ENCODE peak calls at places on chromosomes 12 and 14, in eight cellular contexts. J is heart left ventricle, P is GM23338, G is NT2/D1, N is H7, U is endothelial cell of umbilical vein, H is adipocyte, B is GM06990. V is an unnamed sample.

GRCh38 chr12:58285551-58285950 is 344.2 kb downstream of the ATP23 start:
- DNase-seq in U (no peak), P (peak), G (peak), H (no peak), J (no peak), N (peak), B (no peak), V (no peak)

GRCh38 chr12:123083661-123084571 is 67.0 kb downstream of the PITPNM2 start:
- DNase-seq in H (no peak), P (no peak), B (peak), G (no peak), U (no peak), N (no peak), J (peak), V (no peak)

GRCh38 chr12:119843100-119843499 is 34.0 kb downstream of the CIT start:
- DNase-seq in H (no peak), U (no peak), P (no peak), B (no peak), N (no peak), J (no peak), G (no peak), V (peak)

GRCh38 chr12:92297405-92297804 is 151.8 kb upstream of the BTG1 start:
- DNase-seq in G (no peak), P (no peak), J (no peak), B (no peak), H (peak), N (no peak), U (no peak), V (no peak)

GRCh38 chr12:27083861-27084271 is 1.5 kb upstream of the C12orf71 start:
- DNase-seq in H (peak), B (no peak), U (no peak), G (peak), N (no peak), P (peak), J (no peak), V (peak)

GRCh38 chr12:14239935-14240872 is 125.3 kb upstream of the ATF7IP start:
- DNase-seq in P (peak), N (peak), J (no peak), B (peak), G (no peak), U (no peak), H (no peak), V (no peak)

GRCh38 chr14:103738706-103739451 is 23.3 kb downstream of the ZFYVE21 start:
- DNase-seq in B (no peak), G (no peak), P (no peak), H (no peak), J (no peak), U (no peak), N (peak), V (no peak)

GRCh38 chr12:109728921-109729836 is 15.6 kb downstream of the FAM222A start:
- DNase-seq in U (no peak), J (peak), P (no peak), B (no peak), G (no peak), N (no peak), H (no peak), V (no peak)

GRCh38 chr12:41709012-41709411 is 435.7 kb downstream of the GXYLT1 start:
- DNase-seq in P (peak), G (no peak), J (no peak), B (no peak), N (no peak), H (no peak), U (no peak), V (no peak)

GRCh38 chr14:94062344-94062904 is 18.6 kb downstream of the DDX24 start:
- DNase-seq in U (peak), J (no peak), G (no peak), N (no peak), P (no peak), B (no peak), H (peak), V (no peak)

GRCh38 chr14:67934087-67934486 is 114.5 kb downstream of the RAD51B start:
- DNase-seq in G (peak), N (peak), P (peak), H (peak), B (no peak), U (peak), J (peak), V (peak)

GRCh38 chr12:15534322-15534721 is 212.0 kb downstream of the PTPRO start:
- DNase-seq in U (no peak), H (peak), N (no peak), J (no peak), G (no peak), B (no peak), P (no peak), V (no peak)

GRCh38 chr14:92686763-92687427 is 61.5 kb downstream of the LGMN start:
- DNase-seq in G (peak), U (peak), B (peak), P (peak), J (peak), N (peak), H (peak), V (no peak)

GRCh38 chr12:30794591-30795409 is 40.0 kb upstream of the CAPRIN2 start:
- DNase-seq in G (peak), N (no peak), B (no peak), H (peak), P (peak), U (peak), J (no peak), V (peak)

GRCh38 chr14:44847910-44848309 is 113.8 kb downstream of the KLHL28 start:
- DNase-seq in G (no peak), P (no peak), H (no peak), J (no peak), U (no peak), B (no peak), N (no peak), V (peak)

GRCh38 chr12:111404362-111405148 is 1.2 kb upstream of the SH2B3 start:
- DNase-seq in G (peak), B (no peak), U (peak), H (peak), P (peak), N (peak), J (no peak), V (no peak)

GRCh38 chr14:21014761-21015190 is 10.1 kb downstream of the NDRG2 start:
- DNase-seq in U (peak), H (peak), P (peak), N (peak), J (peak), G (peak), B (peak), V (peak)

GRCh38 chr12:131057211-131057721 is 103.6 kb downstream of the ADGRD1 start:
- DNase-seq in N (no peak), B (no peak), H (no peak), U (no peak), G (no peak), J (no peak), P (no peak), V (no peak)

GRCh38 chr12:52307836-52308806 is 13.1 kb downstream of the KRT83 start:
- DNase-seq in G (peak), N (peak), B (peak), J (peak), P (peak), U (peak), H (peak), V (no peak)

GRCh38 chr14:81710232-81710845 is 176.7 kb upstream of the SEL1L start:
- DNase-seq in P (peak), G (peak), U (no peak), B (no peak), J (no peak), N (no peak), H (peak), V (no peak)

GRCh38 chr12:49703647-49704137 is 3.5 kb downstream of the FMNL3 start:
- DNase-seq in G (no peak), H (peak), P (no peak), J (no peak), N (no peak), U (peak), B (peak), V (peak)

DNA sequence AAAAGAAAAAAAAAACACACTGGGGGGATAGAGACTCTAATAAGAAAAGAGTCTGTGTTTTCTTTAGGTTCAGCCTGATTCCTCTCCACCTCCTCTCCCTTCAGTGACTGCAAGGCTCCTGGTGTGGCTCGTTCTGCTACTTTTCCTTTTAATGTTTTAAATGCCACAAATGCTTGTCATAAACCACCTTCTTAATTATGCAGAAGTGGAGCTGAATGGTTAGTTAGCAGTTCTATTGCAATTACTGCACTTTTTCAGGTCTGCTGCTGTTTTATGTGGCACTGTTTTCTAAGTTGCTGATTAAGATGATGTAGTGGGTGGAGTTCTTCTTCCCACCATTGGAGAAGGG is 878.1 kb downstream of the DIO2 start:
- DNase-seq in P (no peak), B (no peak), U (no peak), G (no peak), N (no peak), J (no peak), H (no peak), V (no peak)
- H3K4me3 ChIP-seq in P (peak), B (no peak), U (no peak), G (no peak), N (no peak), J (no peak), H (no peak), V (no peak)

DNA sequence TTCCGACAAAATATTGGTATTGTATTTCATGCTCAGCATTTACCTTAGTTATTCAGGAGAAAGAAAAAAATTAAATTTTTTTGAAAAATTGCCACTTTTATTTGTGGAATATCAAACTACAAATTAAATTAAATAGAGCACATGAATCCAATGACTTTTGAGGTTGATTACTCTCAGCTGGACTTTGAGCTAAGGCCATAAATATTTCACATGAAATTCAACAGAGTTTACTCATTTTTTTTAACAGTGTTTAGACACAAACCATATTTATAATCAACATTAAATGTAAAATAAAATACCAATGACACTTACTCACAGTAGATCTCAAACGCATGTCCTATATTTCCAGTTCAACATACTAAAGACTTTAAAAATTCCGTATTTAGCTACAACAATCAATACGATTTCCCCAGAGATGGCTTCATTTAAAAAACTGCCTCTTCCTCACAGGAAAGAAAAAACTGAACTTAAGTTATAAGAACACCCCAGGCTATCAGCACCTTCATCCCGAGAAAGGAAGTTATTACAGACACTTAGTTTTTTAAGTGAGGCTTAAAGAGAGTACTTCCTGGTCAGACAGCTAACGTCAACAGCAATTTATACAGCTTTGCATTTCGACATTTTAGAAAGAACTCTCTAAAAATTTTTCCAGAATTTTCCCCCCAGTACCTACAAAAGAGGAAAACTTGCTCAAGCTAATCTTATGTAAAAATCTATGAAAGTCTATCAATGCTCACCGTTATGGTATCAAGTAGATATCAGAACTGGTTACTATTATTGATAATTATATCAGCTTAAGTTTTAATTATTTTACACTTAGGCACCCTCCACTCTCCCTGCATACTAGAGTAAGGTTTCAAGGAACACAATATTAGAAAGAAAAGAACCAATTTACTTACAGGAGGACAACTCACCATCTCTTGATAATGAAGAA is 13.8 kb downstream of the TAOK3 start:
- DNase-seq in B (no peak), H (no peak), J (no peak), G (no peak), P (no peak), N (no peak), U (no peak), V (no peak)
- H3K4me3 ChIP-seq in B (peak), H (peak), J (peak), G (no peak), P (no peak), N (no peak), U (no peak), V (no peak)

DNA sequence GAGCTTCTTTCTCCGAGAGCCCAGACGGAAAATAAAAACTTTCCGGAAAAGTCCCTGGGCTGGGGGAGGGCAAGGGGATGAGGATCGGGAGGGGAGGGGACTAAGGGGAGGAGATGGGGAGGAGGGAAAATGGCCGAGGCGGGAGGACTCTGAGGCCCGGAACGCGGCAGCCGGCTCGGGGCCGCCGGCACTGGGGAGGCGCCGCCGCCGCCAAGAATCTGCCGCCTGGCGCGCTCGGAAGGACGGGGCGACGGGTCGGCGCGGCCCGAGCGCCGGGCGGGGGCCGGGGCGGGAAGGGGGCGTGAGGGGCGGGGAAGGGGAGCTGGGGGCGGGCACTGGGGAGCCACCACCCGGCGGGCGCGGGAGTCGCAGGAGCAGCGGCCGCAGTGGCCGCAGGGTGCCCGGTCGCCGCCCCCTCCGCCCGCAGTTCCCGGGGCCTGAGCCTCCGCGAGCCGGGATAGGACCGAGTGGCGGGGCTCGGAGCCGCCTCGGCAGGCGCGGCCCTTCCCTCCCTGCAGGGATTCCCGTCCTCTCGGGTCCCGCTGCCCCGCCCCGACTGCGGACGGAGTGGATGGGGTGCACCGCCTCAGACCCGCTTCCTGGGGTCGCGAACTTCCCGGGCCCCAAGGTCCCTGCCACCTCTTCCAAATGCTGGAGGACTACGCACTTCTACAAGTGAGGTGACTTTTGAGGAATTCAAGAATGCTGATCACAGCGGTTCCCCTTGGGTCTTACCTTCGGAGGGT is at the start of gene PRKD1:
- DNase-seq in B (peak), U (peak), G (no peak), H (peak), N (peak), J (peak), P (peak), V (no peak)
- H3K4me3 ChIP-seq in B (no peak), U (peak), G (peak), H (peak), N (peak), J (peak), P (peak), V (peak)

GRCh38 chr12:2960996-2961616 is 1.9 kb downstream of the TEAD4 start:
- DNase-seq in H (no peak), J (no peak), N (peak), B (no peak), G (no peak), P (peak), U (peak), V (no peak)

GRCh38 chr12:2963154-2963759 is 4.1 kb downstream of the TEAD4 start:
- DNase-seq in U (peak), J (peak), H (no peak), P (peak), G (no peak), N (peak), B (no peak), V (no peak)

GRCh38 chr12:2960432-2960956 is 1.3 kb downstream of the TEAD4 start:
- DNase-seq in U (peak), J (no peak), B (no peak), P (no peak), H (peak), G (no peak), N (no peak), V (no peak)

GRCh38 chr12:2961705-2962104 is 2.5 kb downstream of the TEAD4 start:
- DNase-seq in G (no peak), B (no peak), N (peak), J (no peak), U (no peak), H (no peak), P (peak), V (no peak)

GRCh38 chr12:2963760-2964292 is 4.6 kb downstream of the TEAD4 start:
- DNase-seq in P (peak), H (no peak), U (peak), G (peak), J (peak), N (peak), B (no peak), V (no peak)
- H3K4me3 ChIP-seq in P (peak), H (no peak), U (peak), G (peak), J (peak), N (peak), B (no peak), V (no peak)

GRCh38 chr12:104956870-104957301 is 1.2 kb downstream of the SLC41A2 start:
- DNase-seq in B (no peak), N (no peak), J (no peak), G (no peak), H (peak), P (no peak), U (no peak), V (no peak)
- H3K4me3 ChIP-seq in B (peak), N (no peak), J (no peak), G (no peak), H (peak), P (peak), U (no peak), V (peak)

DNA sequence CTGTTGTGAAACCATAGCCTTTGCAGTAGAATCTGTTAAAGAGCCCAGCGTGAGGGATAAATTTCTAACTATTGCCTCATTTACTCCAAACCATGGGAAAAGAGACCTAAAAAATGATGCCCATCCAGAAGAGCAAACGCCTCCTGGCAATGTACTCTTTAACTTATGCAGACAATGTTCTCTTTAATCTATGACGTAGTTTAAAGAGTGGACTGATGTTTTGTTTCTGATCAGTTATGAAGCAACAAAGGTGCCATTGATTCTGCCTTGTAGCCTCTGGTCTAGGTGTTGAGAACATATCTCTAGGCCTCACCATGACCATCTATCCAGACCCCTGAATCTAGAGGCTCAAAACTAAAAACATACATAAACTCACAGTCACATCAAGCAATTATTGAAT is 13.4 kb downstream of the SSTR1 start:
- DNase-seq in J (no peak), G (no peak), B (no peak), N (no peak), H (no peak), U (no peak), P (no peak), V (no peak)
- H3K4me3 ChIP-seq in J (no peak), G (no peak), B (no peak), N (no peak), H (no peak), U (no peak), P (peak), V (no peak)

GRCh38 chr12:57242329-57242690 is 8.7 kb downstream of the STAC3 start:
- DNase-seq in G (no peak), H (no peak), N (no peak), P (no peak), U (no peak), J (peak), B (no peak), V (no peak)
- H3K4me3 ChIP-seq in G (no peak), H (no peak), N (peak), P (peak), U (no peak), J (peak), B (no peak), V (no peak)

DNA sequence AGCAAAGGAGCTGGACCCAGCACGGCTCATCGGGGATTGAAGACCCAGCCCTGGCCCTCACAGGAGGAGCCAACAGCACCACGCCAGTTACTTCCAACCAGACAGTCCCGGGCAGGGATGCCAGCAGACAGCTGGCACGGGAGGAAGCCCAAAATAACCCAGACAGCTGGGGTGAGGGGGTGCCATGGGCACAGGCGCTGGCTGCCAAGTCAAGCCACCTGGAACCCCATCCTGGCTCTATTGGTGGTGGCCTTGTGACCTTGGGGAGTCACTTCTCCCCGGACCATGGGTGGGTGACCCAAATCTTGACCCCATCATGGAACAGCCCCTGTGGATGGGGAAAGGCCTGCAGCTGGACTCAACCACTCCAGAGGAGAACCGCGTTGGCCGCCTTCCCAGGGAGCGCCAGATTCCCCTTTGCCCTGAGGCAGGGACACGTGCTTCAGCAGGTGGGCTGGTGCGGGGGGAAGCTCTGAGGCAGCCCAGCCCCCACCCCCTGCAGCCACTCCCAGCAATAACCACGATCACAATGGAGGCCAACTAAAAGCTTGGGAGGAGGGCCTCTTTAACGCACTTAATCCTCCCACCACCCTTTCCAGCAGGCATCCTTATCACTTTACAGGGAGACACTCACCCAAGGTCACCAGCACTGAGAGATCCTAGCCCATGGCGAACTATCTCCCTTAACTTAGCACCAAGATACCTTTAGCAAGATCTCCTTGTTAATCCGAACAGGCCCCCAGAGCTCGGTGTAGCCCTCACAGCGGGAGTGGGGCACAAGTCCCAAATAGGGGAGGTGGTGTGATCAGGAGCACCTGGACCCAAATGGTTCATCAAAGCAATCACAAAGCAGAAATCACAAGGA is 4.7 kb upstream of the RHOF start:
- DNase-seq in P (peak), N (peak), J (peak), B (peak), U (peak), H (peak), G (no peak), V (no peak)
- H3K4me3 ChIP-seq in P (peak), N (peak), J (peak), B (no peak), U (peak), H (peak), G (peak), V (peak)

V was measured in skeletal muscle cell.